ENCODE peak calls at places on chromosome 2, in ten cellular contexts. I is K562; J is A549; C is fibroblast of lung; T is upper lobe of right lung; O is heart right ventricle; X is right cardiac atrium; N is H9; M is effector memory CD4-positive, alpha-beta T cell; H is CD8-positive, alpha-beta T cell. F is an unnamed sample.

GRCh38 chr2:62999905-63000304 is 50.7 kb upstream of the OTX1 start:
- DNase-seq in I (no peak), J (peak; percentile 55), C (peak; percentile 42), T (no peak), O (peak; percentile 32), X (peak; percentile 65), N (no peak), M (no peak), H (no peak), F (no peak)

GRCh38 chr2:214593723-214594122 is 182.9 kb downstream of the VWC2L start:
- DNase-seq in I (no peak), J (peak; percentile 69), C (peak; percentile 92), T (no peak), O (no peak), X (no peak), N (peak; percentile 49), M (no peak), H (no peak), F (no peak)

GRCh38 chr2:29016500-29016899 is 35.4 kb downstream of the TOGARAM2 start:
- DNase-seq in I (no peak), J (no peak), C (no peak), T (no peak), O (peak; percentile 46), X (peak; percentile 63), N (no peak), M (no peak), H (no peak), F (no peak)

GRCh38 chr2:216408426-216409315 is 3.6 kb upstream of the SMARCAL1 start:
- DNase-seq in I (no peak), J (no peak), C (no peak), T (no peak), O (no peak), X (no peak), N (peak; percentile 45), M (no peak), H (no peak), F (no peak)

GRCh38 chr2:101351207-101351606 is 36.1 kb downstream of the CREG2 start:
- DNase-seq in I (no peak), J (no peak), C (no peak), T (no peak), O (no peak), X (no peak), N (no peak), M (no peak), H (no peak), F (no peak)

GRCh38 chr2:186546842-186547241 is 43.0 kb upstream of the ITGAV start:
- DNase-seq in I (no peak), J (no peak), C (peak; percentile 70), T (no peak), O (no peak), X (no peak), N (no peak), M (no peak), H (no peak), F (no peak)

GRCh38 chr2:203782262-203782976 is 76.0 kb downstream of the CD28 start:
- DNase-seq in I (peak; percentile 12), J (peak; percentile 79), C (peak; percentile 99), T (no peak), O (peak; percentile 65), X (peak; percentile 66), N (peak; percentile 61), M (peak; percentile 41), H (peak; percentile 63), F (no peak)

GRCh38 chr2:70132244-70133126 is 45.2 kb downstream of the PCBP1 start:
- DNase-seq in I (no peak), J (peak; percentile 68), C (peak; percentile 54), T (no peak), O (peak; percentile 61), X (peak; percentile 76), N (no peak), M (no peak), H (peak; percentile 56), F (no peak)

GRCh38 chr2:127589876-127590275 is 54.4 kb downstream of the MYO7B start:
- DNase-seq in I (no peak), J (no peak), C (no peak), T (peak; percentile 9), O (no peak), X (no peak), N (no peak), M (no peak), H (no peak), F (no peak)

GRCh38 chr2:102137138-102137537 is 5.4 kb upstream of the IL1R1 start:
- DNase-seq in I (no peak), J (no peak), C (no peak), T (no peak), O (no peak), X (no peak), N (no peak), M (no peak), H (no peak), F (no peak)

GRCh38 chr2:63980794-63981193 is 38.4 kb downstream of the VPS54 start:
- DNase-seq in I (no peak), J (no peak), C (no peak), T (no peak), O (no peak), X (no peak), N (no peak), M (no peak), H (no peak), F (no peak)

GRCh38 chr2:180980943-180981898 is 816 bp downstream of the UBE2E3 start:
- DNase-seq in I (no peak), J (peak; percentile 18), C (peak; percentile 66), T (peak; percentile 64), O (peak; percentile 11), X (peak; percentile 69), N (no peak), M (no peak), H (no peak), F (no peak)

GRCh38 chr2:38187416-38188127 is 111.6 kb upstream of the CYP1B1 start:
- DNase-seq in I (no peak), J (no peak), C (peak; percentile 91), T (peak; percentile 73), O (peak; percentile 68), X (peak; percentile 94), N (no peak), M (no peak), H (no peak), F (no peak)

GRCh38 chr2:166375205-166375735 is 474 bp downstream of the SCN9A start:
- DNase-seq in I (no peak), J (peak; percentile 36), C (peak; percentile 42), T (no peak), O (no peak), X (no peak), N (no peak), M (no peak), H (no peak), F (no peak)

DNA sequence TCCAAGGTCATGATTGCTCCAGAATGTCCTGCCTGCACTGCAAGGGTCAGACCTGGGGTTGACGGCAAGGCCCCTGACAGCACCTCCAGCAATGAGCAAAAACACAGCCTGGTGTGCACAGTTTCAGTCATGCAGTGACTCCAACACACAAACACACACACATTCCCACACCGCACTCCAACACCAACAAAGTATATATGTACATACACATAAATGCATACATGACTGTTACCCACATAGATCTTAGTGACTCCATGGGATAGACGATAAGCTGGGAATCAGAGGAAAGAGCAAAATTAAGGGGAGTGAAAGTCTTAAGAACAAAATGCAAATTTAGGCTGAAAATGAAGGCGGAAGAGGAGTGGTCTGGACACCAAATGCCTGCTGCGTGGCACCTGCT is 112.7 kb upstream of the TEKT4 start:
- DNase-seq in I (no peak), J (no peak), C (no peak), T (no peak), O (no peak), X (no peak), N (no peak), M (no peak), H (no peak), F (no peak)
- H3K9me3 ChIP-seq in I (no peaks in the 10 kb centered on the region), J (no peaks in the 10 kb centered on the region), C (no peaks in the 10 kb centered on the region), T (no peaks in the 10 kb centered on the region), O (no peaks in the 10 kb centered on the region), X (no peaks in the 10 kb centered on the region), N (peaks cover 93% of the 10 kb centered on the region), M (no peaks in the 10 kb centered on the region), H (no peaks in the 10 kb centered on the region), F (no peaks in the 10 kb centered on the region)

DNA sequence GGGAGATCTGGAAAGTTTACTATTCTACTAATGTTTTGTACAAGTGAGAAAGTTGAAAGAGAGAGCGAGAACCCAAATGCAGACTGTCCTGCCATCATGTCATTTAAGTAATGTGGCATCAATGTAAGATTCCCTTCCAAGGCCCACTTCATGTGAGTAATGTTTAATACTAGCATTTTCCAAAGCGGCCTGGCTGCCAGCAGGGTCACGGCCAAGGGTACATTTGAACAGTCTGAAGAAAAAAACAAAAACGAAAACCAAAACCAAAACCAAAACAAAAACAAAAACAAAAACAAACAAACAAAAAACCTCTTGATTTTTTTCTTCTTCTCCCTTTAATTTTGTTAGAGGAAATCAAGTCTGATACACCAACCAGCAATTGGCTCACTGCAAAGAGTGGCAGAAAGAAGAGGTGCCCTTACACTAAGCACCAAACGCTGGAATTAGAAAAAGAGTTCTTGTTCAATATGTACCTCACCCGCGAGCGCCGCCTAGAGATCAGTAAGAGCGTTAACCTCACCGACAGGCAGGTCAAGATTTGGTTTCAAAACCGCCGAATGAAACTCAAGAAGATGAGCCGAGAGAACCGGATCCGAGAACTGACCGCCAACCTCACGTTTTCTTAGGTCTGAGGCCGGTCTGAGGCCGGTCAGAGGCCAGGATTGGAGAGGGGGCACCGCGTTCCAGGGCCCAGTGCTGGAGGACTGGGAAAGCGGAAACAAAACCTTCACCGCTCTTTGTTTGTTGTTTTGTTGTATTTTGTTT is 2.2 kb downstream of the HOXD10 start:
- DNase-seq in I (peak; percentile 74), J (peak; percentile 79), C (no peak), T (no peak), O (no peak), X (no peak), N (peak; percentile 71), M (no peak), H (no peak), F (no peak)
- H3K9me3 ChIP-seq in I (no peaks in the 10 kb centered on the region), J (no peaks in the 10 kb centered on the region), C (no peaks in the 10 kb centered on the region), T (no peaks in the 10 kb centered on the region), O (no peaks in the 10 kb centered on the region), X (no peaks in the 10 kb centered on the region), N (no peaks in the 10 kb centered on the region), M (no peaks in the 10 kb centered on the region), H (no peaks in the 10 kb centered on the region), F (no peaks in the 10 kb centered on the region)

GRCh38 chr2:148006249-148007007 is 14.1 kb downstream of the ORC4 start:
- DNase-seq in I (peak; percentile 34), J (no peak), C (no peak), T (no peak), O (no peak), X (peak; percentile 11), N (peak; percentile 40), M (no peak), H (no peak), F (no peak)

GRCh38 chr2:148007219-148007900 is 13.2 kb downstream of the ORC4 start:
- DNase-seq in I (no peak), J (no peak), C (no peak), T (no peak), O (no peak), X (no peak), N (no peak), M (no peak), H (no peak), F (no peak)
- H3K9me3 ChIP-seq in I (no peaks in the 10 kb centered on the region), J (peaks cover 5% of the 10 kb centered on the region), C (no peaks in the 10 kb centered on the region), T (peaks cover 3% of the 10 kb centered on the region), O (peaks cover 16% of the 10 kb centered on the region), X (no peaks in the 10 kb centered on the region), N (no peaks in the 10 kb centered on the region), M (no peaks in the 10 kb centered on the region), H (no peaks in the 10 kb centered on the region), F (no peaks in the 10 kb centered on the region)

DNA sequence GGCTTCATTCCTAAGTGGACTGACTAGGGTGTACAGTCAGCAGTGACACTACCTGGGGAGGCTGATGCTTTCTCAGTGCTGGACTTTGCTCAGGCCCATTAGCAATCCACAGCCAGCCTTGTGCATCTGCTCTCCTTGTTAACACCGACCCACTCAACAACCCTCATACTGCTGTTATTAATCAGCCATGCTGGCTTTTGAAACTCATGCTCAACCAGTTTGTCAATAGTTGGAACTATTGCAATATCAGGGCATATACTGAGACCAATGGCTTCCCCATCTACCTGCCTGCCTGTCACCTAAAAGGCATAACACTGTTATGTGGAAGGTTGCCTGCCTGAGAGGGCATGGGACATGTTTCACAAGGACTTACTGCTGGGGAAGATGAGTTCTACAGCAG is 39.4 kb downstream of the GAD1 start:
- DNase-seq in I (no peak), J (no peak), C (no peak), T (no peak), O (no peak), X (no peak), N (no peak), M (no peak), H (no peak), F (no peak)
- H3K9me3 ChIP-seq in I (no peaks in the 10 kb centered on the region), J (no peaks in the 10 kb centered on the region), C (no peaks in the 10 kb centered on the region), T (no peaks in the 10 kb centered on the region), O (no peaks in the 10 kb centered on the region), X (no peaks in the 10 kb centered on the region), N (no peaks in the 10 kb centered on the region), M (no peaks in the 10 kb centered on the region), H (no peaks in the 10 kb centered on the region), F (no peaks in the 10 kb centered on the region)

F was measured in T-helper 17 cell.